ENCODE peak calls at places on chromosomes 6 and 20, in eight cellular contexts. Y is HTR-8/SVneo; C is activated T-helper 1 cell treated with anti-CD3 and anti-CD28 coated beads, Interleukin-12 subunit alpha, Interleukin-12 subunit beta, Interleukin-2, Interleukin-4 antibody, amounts not matched to agents 30 ng/mL and 10 ng/mL and 1 ng/mL, durations not matched to agents 14 hours and 24 hours and 36 hours; W is central memory CD4-positive, alpha-beta T cell; A is DMS79; G is cardiac muscle cell; E is HAP-1; V is stimulated activated CD4-positive, alpha-beta T cell treated with anti-CD3 and anti-CD28 coated beads, Interleukin-4, amount 100 ng/mL, for 1 hour. Q is an unnamed sample.
A peak's percentile ranks its signal among the peaks of the same experiment; 100 is the strongest.

GRCh38 chr20:10788877-10789276 is 115.1 kb upstream of the JAG1 start:
- DNase-seq in C (no peak), G (no peak), A (no peak), W (no peak), E (no peak), Y (no peak), V (no peak), Q (no peak)

GRCh38 chr6:110590821-110591351 is 114.5 kb upstream of the SLC22A16 start:
- DNase-seq in V (no peak), E (no peak), A (no peak), W (no peak), C (no peak), G (peak; percentile 58), Y (no peak), Q (no peak)

GRCh38 chr6:84459401-84459800 is 232.0 kb upstream of the CEP162 start:
- DNase-seq in C (no peak), E (no peak), A (no peak), V (no peak), W (no peak), Y (no peak), G (no peak), Q (no peak)

GRCh38 chr20:60695223-60695622 is 556.8 kb upstream of the CDH4 start:
- DNase-seq in A (no peak), V (peak; percentile 18), C (no peak), Y (peak; percentile 56), W (no peak), G (peak; percentile 61), E (no peak), Q (no peak)

GRCh38 chr20:44742304-44743079 is 3.2 kb upstream of the KCNK15 start:
- DNase-seq in V (no peak), W (no peak), C (no peak), Y (no peak), G (no peak), A (no peak), E (no peak), Q (no peak)

GRCh38 chr20:59364611-59365010 is 64.2 kb downstream of the EDN3 start:
- DNase-seq in A (peak; percentile 54), W (no peak), Y (no peak), C (no peak), G (no peak), V (no peak), E (no peak), Q (no peak)

GRCh38 chr20:60262967-60263603 is 304.9 kb downstream of the CDH26 start:
- DNase-seq in A (no peak), W (peak; percentile 35), G (no peak), V (peak; percentile 53), C (peak; percentile 12), E (no peak), Y (peak; percentile 67), Q (no peak)

GRCh38 chr6:99458319-99458718 is 33.2 kb upstream of the PNISR start:
- DNase-seq in G (peak; percentile 39), V (no peak), A (no peak), Y (no peak), W (no peak), C (no peak), E (no peak), Q (no peak)

Q was measured in NCI-H187 treated with DMSO at 0.1 percent for 48 hours.